ENCODE peak calls at places on chromosomes 1 and 21, in ten cellular contexts. One of them, this sample, is unnamed.

GRCh38 chr1:224747578-224747977 is 131.5 kb downstream of the CNIH3 start:
- DNase-seq in A549: no peak
- DNase-seq in sigmoid colon: no peak
- DNase-seq in transverse colon: no peak
- DNase-seq in tibial nerve: no peak
- DNase-seq in ovary: no peak
- DNase-seq in prostate gland: no peak
- DNase-seq in adrenal gland: no peak
- DNase-seq in upper lobe of left lung: no peak
- DNase-seq in stomach: no peak
- DNase-seq in this sample: no peak

GRCh38 chr1:167489581-167490340 is 28.6 kb downstream of the CD247 start:
- DNase-seq in A549: no peak
- DNase-seq in sigmoid colon: no peak
- DNase-seq in transverse colon: no peak
- DNase-seq in tibial nerve: no peak
- DNase-seq in ovary: no peak
- DNase-seq in prostate gland: no peak
- DNase-seq in adrenal gland: no peak
- DNase-seq in upper lobe of left lung: no peak
- DNase-seq in stomach: no peak
- DNase-seq in this sample: no peak

GRCh38 chr1:193321242-193321842 is 134.9 kb upstream of the B3GALT2 start:
- DNase-seq in A549: no peak
- DNase-seq in sigmoid colon: no peak
- DNase-seq in transverse colon: no peak
- DNase-seq in tibial nerve: no peak
- DNase-seq in ovary: no peak
- DNase-seq in prostate gland: no peak
- DNase-seq in adrenal gland: no peak
- DNase-seq in upper lobe of left lung: no peak
- DNase-seq in stomach: no peak
- DNase-seq in this sample: no peak

GRCh38 chr1:87744056-87744455 is 415.4 kb downstream of the LMO4 start:
- DNase-seq in A549: no peak
- DNase-seq in sigmoid colon: no peak
- DNase-seq in transverse colon: no peak
- DNase-seq in tibial nerve: no peak
- DNase-seq in ovary: no peak
- DNase-seq in prostate gland: no peak
- DNase-seq in adrenal gland: no peak
- DNase-seq in upper lobe of left lung: no peak
- DNase-seq in stomach: no peak
- DNase-seq in this sample: no peak

GRCh38 chr1:226981838-226982237 is 41.7 kb downstream of the COQ8A start:
- DNase-seq in A549: no peak
- DNase-seq in sigmoid colon: peak
- DNase-seq in transverse colon: no peak
- DNase-seq in tibial nerve: no peak
- DNase-seq in ovary: no peak
- DNase-seq in prostate gland: no peak
- DNase-seq in adrenal gland: peak
- DNase-seq in upper lobe of left lung: no peak
- DNase-seq in stomach: no peak
- DNase-seq in this sample: no peak

GRCh38 chr1:1540817-1541628 is 599 bp upstream of the TMEM240 start:
- DNase-seq in A549: no peak
- DNase-seq in sigmoid colon: no peak
- DNase-seq in transverse colon: no peak
- DNase-seq in tibial nerve: no peak
- DNase-seq in ovary: peak
- DNase-seq in prostate gland: no peak
- DNase-seq in adrenal gland: no peak
- DNase-seq in upper lobe of left lung: no peak
- DNase-seq in stomach: no peak
- DNase-seq in this sample: no peak

GRCh38 chr21:45309069-45309521 is 21.4 kb upstream of the POFUT2 start:
- DNase-seq in A549: peak
- DNase-seq in sigmoid colon: peak
- DNase-seq in transverse colon: peak
- DNase-seq in tibial nerve: no peak
- DNase-seq in ovary: peak
- DNase-seq in prostate gland: no peak
- DNase-seq in adrenal gland: peak
- DNase-seq in upper lobe of left lung: peak
- DNase-seq in stomach: peak
- DNase-seq in this sample: no peak

GRCh38 chr1:110067957-110068645 is 2.4 kb downstream of the ALX3 start:
- DNase-seq in A549: no peak
- DNase-seq in sigmoid colon: no peak
- DNase-seq in transverse colon: no peak
- DNase-seq in tibial nerve: no peak
- DNase-seq in ovary: no peak
- DNase-seq in prostate gland: no peak
- DNase-seq in adrenal gland: no peak
- DNase-seq in upper lobe of left lung: no peak
- DNase-seq in stomach: no peak
- DNase-seq in this sample: no peak

GRCh38 chr1:3433076-3433475 is 21.4 kb upstream of the ARHGEF16 start:
- DNase-seq in A549: no peak
- DNase-seq in sigmoid colon: no peak
- DNase-seq in transverse colon: no peak
- DNase-seq in tibial nerve: no peak
- DNase-seq in ovary: no peak
- DNase-seq in prostate gland: no peak
- DNase-seq in adrenal gland: no peak
- DNase-seq in upper lobe of left lung: no peak
- DNase-seq in stomach: no peak
- DNase-seq in this sample: no peak

GRCh38 chr1:15080328-15081033 is 73.1 kb upstream of the TMEM51 start:
- DNase-seq in A549: no peak
- DNase-seq in sigmoid colon: no peak
- DNase-seq in transverse colon: no peak
- DNase-seq in tibial nerve: no peak
- DNase-seq in ovary: no peak
- DNase-seq in prostate gland: no peak
- DNase-seq in adrenal gland: no peak
- DNase-seq in upper lobe of left lung: no peak
- DNase-seq in stomach: no peak
- DNase-seq in this sample: no peak

GRCh38 chr1:234627009-234627950 is 17.3 kb upstream of the IRF2BP2 start:
- DNase-seq in A549: no peak
- DNase-seq in sigmoid colon: no peak
- DNase-seq in transverse colon: no peak
- DNase-seq in tibial nerve: no peak
- DNase-seq in ovary: no peak
- DNase-seq in prostate gland: no peak
- DNase-seq in adrenal gland: no peak
- DNase-seq in upper lobe of left lung: no peak
- DNase-seq in stomach: no peak
- DNase-seq in this sample: no peak

GRCh38 chr1:227318852-227319607 is 738 bp upstream of the CDC42BPA start:
- DNase-seq in A549: peak
- DNase-seq in sigmoid colon: peak
- DNase-seq in transverse colon: peak
- DNase-seq in tibial nerve: peak
- DNase-seq in ovary: peak
- DNase-seq in prostate gland: peak
- DNase-seq in adrenal gland: peak
- DNase-seq in upper lobe of left lung: peak
- DNase-seq in stomach: peak
- DNase-seq in this sample: no peak

GRCh38 chr1:151327903-151328674 is 873 bp upstream of the PI4KB start:
- DNase-seq in A549: peak
- DNase-seq in sigmoid colon: no peak
- DNase-seq in transverse colon: peak
- DNase-seq in tibial nerve: no peak
- DNase-seq in ovary: peak
- DNase-seq in prostate gland: no peak
- DNase-seq in adrenal gland: peak
- DNase-seq in upper lobe of left lung: peak
- DNase-seq in stomach: no peak
- DNase-seq in this sample: no peak

GRCh38 chr1:68363346-68363745 is 86.4 kb downstream of the RPE65 start:
- DNase-seq in A549: no peak
- DNase-seq in sigmoid colon: no peak
- DNase-seq in transverse colon: no peak
- DNase-seq in tibial nerve: no peak
- DNase-seq in ovary: no peak
- DNase-seq in prostate gland: no peak
- DNase-seq in adrenal gland: no peak
- DNase-seq in upper lobe of left lung: no peak
- DNase-seq in stomach: no peak
- DNase-seq in this sample: no peak

GRCh38 chr1:207152792-207153434 is 48.9 kb downstream of the C4BPA start:
- DNase-seq in A549: peak
- DNase-seq in sigmoid colon: no peak
- DNase-seq in transverse colon: no peak
- DNase-seq in tibial nerve: no peak
- DNase-seq in ovary: no peak
- DNase-seq in prostate gland: no peak
- DNase-seq in adrenal gland: no peak
- DNase-seq in upper lobe of left lung: no peak
- DNase-seq in stomach: no peak
- DNase-seq in this sample: no peak

GRCh38 chr21:18529253-18529652 is 125.7 kb upstream of the TMPRSS15 start:
- DNase-seq in A549: no peak
- DNase-seq in sigmoid colon: no peak
- DNase-seq in transverse colon: no peak
- DNase-seq in tibial nerve: no peak
- DNase-seq in ovary: no peak
- DNase-seq in prostate gland: no peak
- DNase-seq in adrenal gland: no peak
- DNase-seq in upper lobe of left lung: no peak
- DNase-seq in stomach: no peak
- DNase-seq in this sample: no peak

GRCh38 chr21:38460171-38460742 is 38.0 kb downstream of the ERG start:
- DNase-seq in A549: no peak
- DNase-seq in sigmoid colon: no peak
- DNase-seq in transverse colon: no peak
- DNase-seq in tibial nerve: no peak
- DNase-seq in ovary: no peak
- DNase-seq in prostate gland: peak
- DNase-seq in adrenal gland: no peak
- DNase-seq in upper lobe of left lung: peak
- DNase-seq in stomach: no peak
- DNase-seq in this sample: no peak
- TF ChIP-seq POLR2A in A549: no peak
- TF ChIP-seq POLR2A in sigmoid colon: no peak
- TF ChIP-seq POLR2A in transverse colon: no peak
- TF ChIP-seq POLR2A in tibial nerve: no peak
- TF ChIP-seq POLR2A in ovary: no peak
- TF ChIP-seq POLR2A in prostate gland: no peak
- TF ChIP-seq POLR2A in adrenal gland: no peak
- TF ChIP-seq POLR2A in upper lobe of left lung: no peak
- TF ChIP-seq POLR2A in stomach: no peak
- TF ChIP-seq POLR2A in this sample: no peak

DNA sequence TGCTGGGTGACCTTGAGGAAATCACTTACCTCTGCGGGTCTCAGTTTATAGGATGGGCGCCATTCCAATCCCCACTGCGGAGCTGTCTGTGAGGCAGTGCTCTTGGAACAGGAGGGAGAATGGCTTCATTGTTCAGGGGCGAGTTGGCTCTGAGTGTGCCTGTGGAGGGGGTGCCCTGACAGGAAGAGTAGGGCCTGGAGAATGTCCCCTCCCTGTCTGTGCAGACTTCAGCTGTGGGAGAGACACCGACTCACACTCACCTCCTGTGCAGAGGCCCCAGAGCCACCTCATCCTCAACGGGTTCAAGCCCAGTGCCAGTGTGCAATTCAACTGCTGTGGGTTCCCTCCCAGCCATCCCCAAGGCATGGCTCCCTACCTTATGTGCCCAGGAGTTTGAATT is 17.1 kb downstream of the ADORA1 start:
- DNase-seq in A549: no peak
- DNase-seq in sigmoid colon: no peak
- DNase-seq in transverse colon: no peak
- DNase-seq in tibial nerve: no peak
- DNase-seq in ovary: no peak
- DNase-seq in prostate gland: no peak
- DNase-seq in adrenal gland: no peak
- DNase-seq in upper lobe of left lung: no peak
- DNase-seq in stomach: no peak
- DNase-seq in this sample: no peak
- H3K27ac ChIP-seq in A549: no peak
- H3K27ac ChIP-seq in sigmoid colon: no peak
- H3K27ac ChIP-seq in transverse colon: no peak
- H3K27ac ChIP-seq in tibial nerve: no peak
- H3K27ac ChIP-seq in ovary: no peak
- H3K27ac ChIP-seq in prostate gland: no peak
- H3K27ac ChIP-seq in adrenal gland: no peak
- H3K27ac ChIP-seq in upper lobe of left lung: no peak
- H3K27ac ChIP-seq in stomach: no peak
- H3K27ac ChIP-seq in this sample: peak

GRCh38 chr1:103997631-103998030 is 247.9 kb downstream of the AMY1C start:
- DNase-seq in A549: no peak
- DNase-seq in sigmoid colon: no peak
- DNase-seq in transverse colon: no peak
- DNase-seq in tibial nerve: no peak
- DNase-seq in ovary: no peak
- DNase-seq in prostate gland: no peak
- DNase-seq in adrenal gland: no peak
- DNase-seq in upper lobe of left lung: no peak
- DNase-seq in stomach: no peak
- DNase-seq in this sample: no peak
- TF ChIP-seq POLR2A in A549: no peak
- TF ChIP-seq POLR2A in sigmoid colon: no peak
- TF ChIP-seq POLR2A in transverse colon: no peak
- TF ChIP-seq POLR2A in tibial nerve: no peak
- TF ChIP-seq POLR2A in ovary: no peak
- TF ChIP-seq POLR2A in prostate gland: no peak
- TF ChIP-seq POLR2A in adrenal gland: no peak
- TF ChIP-seq POLR2A in upper lobe of left lung: no peak
- TF ChIP-seq POLR2A in stomach: no peak
- TF ChIP-seq POLR2A in this sample: no peak

DNA sequence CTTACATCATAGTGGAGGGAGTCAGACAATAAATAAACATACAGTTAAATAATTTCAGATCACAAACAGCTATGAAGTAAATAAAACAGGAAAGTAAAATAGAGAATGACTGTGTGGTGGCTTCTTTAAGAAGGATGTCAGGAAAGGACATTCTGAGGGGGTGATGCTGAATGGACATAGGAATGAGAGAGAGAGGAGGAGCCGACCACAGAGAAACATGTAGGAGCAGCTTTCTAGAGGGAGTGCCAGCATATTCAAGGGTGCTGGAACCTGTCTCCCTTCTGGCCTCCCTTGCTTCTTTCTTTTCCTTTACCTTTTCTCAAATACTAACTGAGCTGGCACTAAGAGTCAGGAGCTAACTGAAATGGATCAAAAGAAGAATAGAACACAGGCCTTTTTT is 20.5 kb upstream of the BCL10 start:
- DNase-seq in A549: no peak
- DNase-seq in sigmoid colon: no peak
- DNase-seq in transverse colon: no peak
- DNase-seq in tibial nerve: no peak
- DNase-seq in ovary: no peak
- DNase-seq in prostate gland: no peak
- DNase-seq in adrenal gland: no peak
- DNase-seq in upper lobe of left lung: no peak
- DNase-seq in stomach: no peak
- DNase-seq in this sample: no peak
- H3K27ac ChIP-seq in A549: peak
- H3K27ac ChIP-seq in sigmoid colon: peak
- H3K27ac ChIP-seq in transverse colon: peak
- H3K27ac ChIP-seq in tibial nerve: no peak
- H3K27ac ChIP-seq in ovary: no peak
- H3K27ac ChIP-seq in prostate gland: peak
- H3K27ac ChIP-seq in adrenal gland: no peak
- H3K27ac ChIP-seq in upper lobe of left lung: peak
- H3K27ac ChIP-seq in stomach: peak
- H3K27ac ChIP-seq in this sample: peak

This sample was measured in suprapubic skin.